ENCODE peak calls at places on chromosomes 7 and 10, in five cellular contexts. K is AG04450, D is amniotic stem cell, L is NAMALWA, F is germinal center. C is an unnamed sample.

GRCh38 chr7:20895563-20895962 is 108.9 kb upstream of the SP8 start:
- DNase-seq in K (no peak), D (no peak), L (no peak), F (no peak), C (no peak)

GRCh38 chr7:7681191-7681935 is 37.0 kb downstream of the RPA3 start:
- DNase-seq in K (no peak), D (no peak), L (peak), F (peak), C (peak)

GRCh38 chr7:17488829-17489228 is 190.4 kb downstream of the AHR start:
- DNase-seq in K (no peak), D (no peak), L (no peak), F (no peak), C (no peak)

GRCh38 chr10:115525141-115525540 is 432.0 kb downstream of the ATRNL1 start:
- DNase-seq in K (no peak), D (no peak), L (no peak), F (no peak), C (no peak)

GRCh38 chr7:105439174-105439893 is 50.6 kb upstream of the SRPK2 start:
- DNase-seq in K (peak), D (peak), L (no peak), F (no peak), C (peak)

GRCh38 chr10:104492349-104492940 is 138.8 kb downstream of the CFAP58 start:
- DNase-seq in K (no peak), D (no peak), L (no peak), F (no peak), C (peak)

GRCh38 chr7:51446356-51446755 is 129.7 kb upstream of the COBL start:
- DNase-seq in K (no peak), D (no peak), L (no peak), F (no peak), C (no peak)

GRCh38 chr10:119055472-119055871 is 25.1 kb downstream of the EIF3A start:
- DNase-seq in K (no peak), D (no peak), L (no peak), F (no peak), C (no peak)

GRCh38 chr7:12643001-12643400 is 44.4 kb upstream of the ARL4A start:
- DNase-seq in K (no peak), D (no peak), L (no peak), F (no peak), C (no peak)

GRCh38 chr10:93837783-93838677 is 55.7 kb upstream of the SLC35G1 start:
- DNase-seq in K (no peak), D (no peak), L (no peak), F (no peak), C (no peak)

GRCh38 chr10:125559210-125559609 is 123.8 kb downstream of the TEX36 start:
- DNase-seq in K (no peak), D (no peak), L (no peak), F (no peak), C (no peak)

GRCh38 chr7:135900186-135900585 is 77.0 kb downstream of the MTPN start:
- DNase-seq in K (no peak), D (no peak), L (no peak), F (no peak), C (no peak)

GRCh38 chr7:50534690-50535290 is 30.4 kb downstream of the DDC start:
- DNase-seq in K (peak), D (peak), L (no peak), F (no peak), C (peak)

GRCh38 chr10:27372095-27372494 is 131.5 kb upstream of the ACBD5 start:
- DNase-seq in K (no peak), D (no peak), L (no peak), F (no peak), C (peak)

GRCh38 chr10:101682172-101682825 is 12.7 kb downstream of the FBXW4 start:
- DNase-seq in K (no peak), D (no peak), L (peak), F (no peak), C (no peak)

GRCh38 chr7:31066516-31067130 is 14.5 kb downstream of the ADCYAP1R1 start:
- DNase-seq in K (no peak), D (no peak), L (no peak), F (no peak), C (no peak)

GRCh38 chr10:44280615-44281014 is 104.3 kb downstream of the CXCL12 start:
- DNase-seq in K (no peak), D (no peak), L (no peak), F (no peak), C (peak)

GRCh38 chr7:22361795-22362194 is 4.8 kb upstream of the RAPGEF5 start:
- DNase-seq in K (no peak), D (no peak), L (no peak), F (no peak), C (no peak)

GRCh38 chr7:121436688-121437087 is 40.6 kb upstream of the FAM3C start:
- DNase-seq in K (no peak), D (no peak), L (no peak), F (no peak), C (no peak)

GRCh38 chr10:42990016-42990720 is 86.7 kb upstream of the RET start:
- DNase-seq in K (no peak), D (no peak), L (no peak), F (no peak), C (no peak)

GRCh38 chr10:95268438-95268837 is 22.4 kb downstream of the PDLIM1 start:
- DNase-seq in K (no peak), D (no peak), L (no peak), F (no peak), C (no peak)

C was measured in AG09309.